ENCODE peak calls at places on chromosomes 6 and 20, in six cellular contexts. T, L, M, N, U and G are unnamed samples.

GRCh38 chr20:39107741-39108140 is 145.6 kb downstream of the DHX35 start:
- DNase-seq in L (no peak), T (no peak), N (no peak), M (no peak), U (no peak), G (no peak)

GRCh38 chr20:31718952-31719643 is 3.6 kb downstream of the BCL2L1 start:
- DNase-seq in U (no peak), M (no peak), T (no peak), L (no peak), N (no peak), G (no peak)

GRCh38 chr6:41680182-41680965 is 42.1 kb downstream of the MDFI start:
- DNase-seq in N (no peak), T (no peak), U (no peak), M (no peak), L (no peak), G (no peak)

GRCh38 chr20:38373231-38373867 is 27.1 kb downstream of the LBP start:
- DNase-seq in T (no peak), M (no peak), U (peak), N (no peak), L (no peak), G (no peak)

GRCh38 chr6:166592818-166593217 is 6.3 kb upstream of the RAMACL start:
- DNase-seq in U (no peak), L (no peak), N (no peak), T (no peak), M (no peak), G (no peak)

GRCh38 chr6:46015119-46015968 is at the start of gene CLIC5:
- DNase-seq in U (no peak), M (peak), L (peak), N (peak), T (no peak), G (peak)

GRCh38 chr6:31948753-31949413 is 3.0 kb downstream of the CFB start:
- DNase-seq in L (no peak), N (no peak), T (no peak), U (no peak), M (no peak), G (no peak)

GRCh38 chr6:41470341-41471063 is 75.7 kb upstream of the FOXP4 start:
- DNase-seq in U (no peak), M (no peak), N (peak), L (no peak), T (no peak), G (peak)

GRCh38 chr6:147735924-147736323 is 227.4 kb downstream of the SAMD5 start:
- DNase-seq in U (no peak), T (no peak), L (no peak), M (no peak), N (no peak), G (no peak)

GRCh38 chr6:35919827-35920751 is 809 bp downstream of the SRPK1 start:
- DNase-seq in U (no peak), L (peak), T (no peak), N (no peak), M (peak), G (peak)

GRCh38 chr20:35306931-35307517 is 14.8 kb upstream of the FAM83C start:
- DNase-seq in L (no peak), M (no peak), U (no peak), N (no peak), T (peak), G (peak)

GRCh38 chr6:13445005-13445743 is 42.2 kb downstream of the GFOD1 start:
- DNase-seq in N (peak), L (no peak), M (peak), T (no peak), U (no peak), G (peak)

GRCh38 chr6:89853068-89853467 is 23.4 kb downstream of the CASP8AP2 start:
- DNase-seq in T (peak), L (no peak), U (no peak), M (no peak), N (no peak), G (no peak)

GRCh38 chr6:106103728-106104109 is 17.6 kb downstream of the PRDM1 start:
- DNase-seq in N (no peak), L (peak), U (no peak), T (no peak), M (no peak), G (no peak)

GRCh38 chr20:19653328-19653727 is 104.7 kb upstream of the RIN2 start:
- DNase-seq in L (no peak), T (no peak), N (no peak), U (no peak), M (no peak), G (no peak)

GRCh38 chr6:116511424-116512131 is at the start of gene CALHM5:
- DNase-seq in M (no peak), U (no peak), T (no peak), L (no peak), N (peak), G (peak)

GRCh38 chr6:125074120-125074519 is 79.5 kb upstream of the TPD52L1 start:
- DNase-seq in U (no peak), T (no peak), L (no peak), N (no peak), M (no peak), G (no peak)

GRCh38 chr6:160435935-160436334 is 87.8 kb downstream of the SLC22A3 start:
- DNase-seq in T (no peak), L (no peak), N (no peak), M (no peak), U (no peak), G (no peak)

GRCh38 chr6:52106994-52107393 is 19.6 kb upstream of the PKHD1 start:
- DNase-seq in T (no peak), M (no peak), L (no peak), U (no peak), N (no peak), G (no peak)

GRCh38 chr20:56429496-56429895 is 17.4 kb downstream of the CASS4 start:
- DNase-seq in L (no peak), U (peak), M (no peak), N (no peak), T (no peak), G (no peak)

GRCh38 chr6:149079911-149080501 is 237.5 kb upstream of the TAB2 start:
- DNase-seq in U (no peak), M (no peak), N (peak), T (no peak), L (no peak), G (peak)

GRCh38 chr6:160349837-160350236 is 1.7 kb downstream of the SLC22A3 start:
- DNase-seq in M (no peak), L (no peak), U (no peak), T (no peak), N (no peak), G (no peak)

GRCh38 chr20:46683939-46684750 is 5.1 kb downstream of the TP53RK start:
- DNase-seq in N (peak), M (no peak), T (no peak), U (no peak), L (no peak), G (peak)

GRCh38 chr20:46681032-46681854 is 8.0 kb downstream of the TP53RK start:
- DNase-seq in L (peak), N (no peak), U (no peak), T (no peak), M (peak), G (no peak)

GRCh38 chr20:46682063-46682821 is 7.0 kb downstream of the TP53RK start:
- DNase-seq in U (no peak), N (no peak), T (no peak), L (no peak), M (no peak), G (no peak)

GRCh38 chr20:46683620-46683938 is 5.7 kb downstream of the TP53RK start:
- DNase-seq in N (no peak), U (no peak), T (no peak), L (no peak), M (no peak), G (no peak)

GRCh38 chr20:46683068-46683477 is 6.2 kb downstream of the TP53RK start:
- DNase-seq in N (no peak), U (no peak), L (no peak), T (no peak), M (no peak), G (no peak)
- H3K4me3 ChIP-seq in N (no peak), U (peak), L (no peak), T (no peak), M (no peak), G (peak)

GRCh38 chr6:7115452-7116223 is 7.9 kb downstream of the RREB1 start:
- DNase-seq in M (no peak), L (no peak), N (no peak), T (no peak), U (no peak), G (no peak)

GRCh38 chr6:7111095-7111690 is 3.4 kb downstream of the RREB1 start:
- DNase-seq in N (no peak), L (no peak), M (no peak), T (no peak), U (no peak), G (no peak)

GRCh38 chr6:7110092-7110792 is 2.5 kb downstream of the RREB1 start:
- DNase-seq in L (no peak), M (no peak), N (no peak), U (no peak), T (no peak), G (no peak)

GRCh38 chr6:7114744-7115451 is 7.1 kb downstream of the RREB1 start:
- DNase-seq in L (no peak), U (no peak), T (no peak), N (no peak), M (no peak), G (no peak)

DNA sequence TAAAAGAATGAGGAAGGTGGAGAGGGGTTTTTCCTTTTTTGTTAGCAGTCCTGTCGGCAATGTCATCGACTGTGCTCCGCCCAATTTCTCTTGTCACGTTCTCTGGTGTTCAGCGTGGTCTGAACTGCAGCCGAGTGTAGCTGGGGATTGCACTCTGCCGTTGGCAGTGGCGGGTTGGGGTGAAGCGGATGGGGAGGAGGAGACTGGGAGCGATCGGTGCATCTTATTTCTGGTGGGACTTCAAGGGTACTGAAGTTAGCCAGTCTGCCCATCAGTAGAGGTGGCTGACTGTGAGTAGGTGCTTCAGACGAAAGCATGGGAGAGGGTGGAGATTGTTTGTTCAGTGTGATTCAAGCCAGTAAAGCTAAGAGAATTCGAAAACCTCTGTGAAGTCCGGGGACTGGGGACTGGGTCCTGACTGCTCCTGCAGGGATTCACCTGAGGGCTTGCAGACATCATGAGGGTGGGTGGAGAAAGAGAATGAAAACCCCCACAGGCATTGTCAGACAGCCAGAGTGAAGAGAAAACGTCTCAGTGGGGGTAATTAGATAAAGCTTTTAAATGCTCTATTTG is 5.1 kb downstream of the RREB1 start:
- DNase-seq in T (no peak), U (no peak), N (peak), M (peak), L (no peak), G (no peak)
- H3K4me3 ChIP-seq in T (no peak), U (no peak), N (no peak), M (peak), L (peak), G (peak)

DNA sequence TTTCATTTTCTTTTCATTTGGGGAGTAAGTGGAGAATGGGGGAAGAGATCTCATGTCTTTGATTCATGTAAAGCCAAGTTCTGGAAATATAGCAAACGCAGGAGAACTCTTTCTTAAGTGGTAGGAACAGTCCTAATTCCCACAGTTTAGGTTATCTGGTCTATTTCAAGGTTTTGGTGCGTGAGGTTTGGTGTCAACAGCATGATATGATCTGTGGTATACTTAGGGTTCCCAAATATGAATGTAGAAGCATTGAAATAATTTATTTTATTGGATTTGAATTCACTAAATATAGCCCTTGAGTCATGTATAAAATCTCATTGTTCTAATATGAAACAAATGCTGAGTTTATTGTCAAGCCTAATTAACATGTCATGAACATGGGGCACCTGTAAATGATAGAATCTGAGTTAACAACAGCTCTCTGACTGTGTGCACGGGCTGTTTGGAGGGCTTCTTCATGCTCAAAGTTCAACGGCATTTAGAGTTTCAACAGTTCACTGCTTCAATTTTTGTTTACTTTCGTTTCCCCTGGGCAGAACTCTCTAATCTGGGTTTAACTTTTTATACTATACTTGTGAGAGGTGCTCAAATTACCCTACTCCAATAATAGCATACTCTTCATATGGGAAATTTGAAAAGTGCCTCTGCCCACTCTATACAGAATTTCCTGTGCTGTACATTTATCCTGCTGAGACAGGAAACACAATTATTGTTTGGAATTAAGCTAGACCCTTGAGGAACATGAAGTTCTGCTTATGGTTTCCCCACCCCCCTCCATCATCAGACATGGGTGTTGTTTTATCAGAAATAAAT is 236.3 kb upstream of the ZNF217 start:
- DNase-seq in M (no peak), T (peak), N (no peak), L (no peak), U (no peak), G (no peak)
- H3K4me3 ChIP-seq in M (peak), T (peak), N (no peak), L (peak), U (peak), G (peak)

GRCh38 chr20:24799971-24800580 is 149.0 kb upstream of the CST7 start:
- DNase-seq in T (no peak), U (no peak), L (no peak), N (no peak), M (no peak), G (peak)

GRCh38 chr20:24805456-24806233 is 143.4 kb upstream of the CST7 start:
- DNase-seq in U (no peak), M (no peak), L (no peak), N (no peak), T (no peak), G (peak)

GRCh38 chr20:24798930-24799705 is 150.0 kb upstream of the CST7 start:
- DNase-seq in L (no peak), U (no peak), N (no peak), T (no peak), M (no peak), G (peak)

GRCh38 chr20:24804481-24805206 is 144.4 kb upstream of the CST7 start:
- DNase-seq in M (no peak), T (no peak), U (no peak), N (no peak), L (no peak), G (no peak)

DNA sequence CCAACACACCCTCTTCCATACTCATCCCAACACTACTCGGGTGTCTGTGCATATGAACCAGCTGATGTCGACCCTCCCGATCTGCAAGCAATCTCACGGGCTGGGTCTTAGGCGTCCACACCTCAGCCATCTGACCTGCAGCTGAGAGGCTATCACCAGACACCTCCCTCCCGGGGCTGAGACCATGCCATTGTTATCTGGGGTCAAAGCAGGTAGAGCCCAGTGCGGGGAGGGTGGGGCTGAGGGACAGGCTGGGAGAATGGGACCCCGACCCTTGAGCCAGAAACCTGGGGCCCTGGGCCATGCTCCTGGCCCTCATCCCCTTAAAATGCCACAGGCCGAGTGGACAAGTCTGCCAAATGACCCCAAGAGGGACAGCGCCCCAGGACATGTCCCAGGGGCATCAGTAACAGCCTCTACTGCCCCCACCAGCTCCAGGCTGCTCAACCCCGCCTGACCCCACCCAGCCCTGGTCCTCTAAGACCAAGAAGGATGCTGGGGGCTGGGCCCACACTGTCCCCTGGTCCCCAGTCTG is 146.7 kb upstream of the CST7 start:
- DNase-seq in M (no peak), T (no peak), U (no peak), L (no peak), N (no peak), G (no peak)
- H3K4me3 ChIP-seq in M (no peak), T (no peak), U (no peak), L (no peak), N (no peak), G (no peak)